ENCODE peak calls at places on chromosome 6, in eight cellular contexts. W, R, J, A, P, X, D and C are unnamed samples.

GRCh38 chr6:56624046-56624727 is 18.5 kb downstream of the DST start:
- DNase-seq in W (no peak), R (no peak), J (no peak), A (no peak), P (no peak), X (no peak), D (peak; percentile 22), C (no peak)

GRCh38 chr6:49523901-49524300 is 24.2 kb downstream of the GLYATL3 start:
- DNase-seq in W (no peak), R (no peak), J (no peak), A (no peak), P (no peak), X (no peak), D (no peak), C (no peak)

GRCh38 chr6:154347981-154348380 is 8.6 kb downstream of the IPCEF1 start:
- DNase-seq in W (no peak), R (no peak), J (no peak), A (no peak), P (no peak), X (peak; percentile 8), D (no peak), C (no peak)

GRCh38 chr6:84150680-84151079 is 76.8 kb downstream of the CEP162 start:
- DNase-seq in W (no peak), R (no peak), J (no peak), A (no peak), P (no peak), X (peak; percentile 62), D (no peak), C (no peak)

GRCh38 chr6:20670750-20671149 is 136.5 kb downstream of the CDKAL1 start:
- DNase-seq in W (no peak), R (no peak), J (no peak), A (no peak), P (no peak), X (no peak), D (no peak), C (no peak)

GRCh38 chr6:6717953-6718352 is 129.4 kb downstream of the LY86 start:
- DNase-seq in W (no peak), R (no peak), J (peak; percentile 72), A (no peak), P (no peak), X (no peak), D (no peak), C (no peak)

GRCh38 chr6:16602035-16602434 is 159.2 kb downstream of the ATXN1 start:
- DNase-seq in W (no peak), R (no peak), J (no peak), A (no peak), P (no peak), X (no peak), D (no peak), C (no peak)

GRCh38 chr6:113172531-113172966 is 684.6 kb upstream of the MARCKS start:
- DNase-seq in W (no peak), R (peak; percentile 41), J (peak; percentile 61), A (peak; percentile 25), P (no peak), X (peak; percentile 24), D (no peak), C (no peak)

GRCh38 chr6:105212587-105212986 is 32.8 kb upstream of the POPDC3 start:
- DNase-seq in W (no peak), R (no peak), J (no peak), A (no peak), P (no peak), X (no peak), D (no peak), C (no peak)

GRCh38 chr6:126312013-126312665 is 27.8 kb upstream of the CENPW start:
- DNase-seq in W (no peak), R (no peak), J (no peak), A (no peak), P (no peak), X (no peak), D (peak; percentile 7), C (no peak)

GRCh38 chr6:149028767-149029405 is 282.1 kb downstream of the UST start:
- DNase-seq in W (no peak), R (no peak), J (peak; percentile 84), A (no peak), P (peak; percentile 77), X (peak; percentile 97), D (peak; percentile 32), C (no peak)

GRCh38 chr6:41450581-41450980 is 95.6 kb upstream of the FOXP4 start:
- DNase-seq in W (no peak), R (no peak), J (no peak), A (no peak), P (no peak), X (no peak), D (no peak), C (no peak)

GRCh38 chr6:39339111-39339510 is 16.6 kb upstream of the KCNK16 start:
- DNase-seq in W (no peak), R (no peak), J (no peak), A (no peak), P (no peak), X (no peak), D (no peak), C (no peak)

GRCh38 chr6:56495654-56496053 is 147.0 kb downstream of the DST start:
- DNase-seq in W (no peak), R (no peak), J (no peak), A (no peak), P (no peak), X (no peak), D (no peak), C (no peak)

GRCh38 chr6:156175971-156176421 is 601.2 kb upstream of the ARID1B start:
- DNase-seq in W (no peak), R (peak; percentile 42), J (peak; percentile 75), A (no peak), P (no peak), X (no peak), D (peak; percentile 2), C (no peak)

GRCh38 chr6:30882764-30883475 is 1.4 kb upstream of the DDR1 start:
- DNase-seq in W (peak; percentile 64), R (no peak), J (no peak), A (peak; percentile 89), P (peak; percentile 87), X (peak; percentile 17), D (peak; percentile 19), C (peak; percentile 91)

GRCh38 chr6:130825772-130826441 is 1.3 kb upstream of the SMLR1 start:
- DNase-seq in W (no peak), R (no peak), J (no peak), A (no peak), P (no peak), X (no peak), D (no peak), C (no peak)

GRCh38 chr6:33080127-33081089 is 4.6 kb downstream of the HLA-DPB1 start:
- DNase-seq in W (peak; percentile 82), R (peak; percentile 73), J (peak; percentile 80), A (peak; percentile 44), P (peak; percentile 80), X (peak; percentile 48), D (no peak), C (peak; percentile 78)

GRCh38 chr6:113122060-113122459 is 735.1 kb upstream of the MARCKS start:
- DNase-seq in W (no peak), R (no peak), J (no peak), A (no peak), P (no peak), X (peak; percentile 75), D (peak; percentile 46), C (no peak)

GRCh38 chr6:1657116-1657776 is 47.5 kb downstream of the FOXC1 start:
- DNase-seq in W (no peak), R (no peak), J (no peak), A (no peak), P (no peak), X (no peak), D (no peak), C (no peak)

GRCh38 chr6:12504325-12504966 is 212.1 kb upstream of the PHACTR1 start:
- DNase-seq in W (no peak), R (no peak), J (no peak), A (no peak), P (peak; percentile 49), X (no peak), D (no peak), C (no peak)

GRCh38 chr6:27890351-27891299 is 21.6 kb downstream of the OR2B2 start:
- DNase-seq in W (no peak), R (no peak), J (no peak), A (peak; percentile 79), P (peak; percentile 90), X (peak; percentile 93), D (peak; percentile 66), C (peak; percentile 74)
- H3K4me1 ChIP-seq in W (no peaks in the 10 kb centered on the region), R (peaks cover 42% of the 10 kb centered on the region), J (no peaks in the 10 kb centered on the region), A (peaks cover 11% of the 10 kb centered on the region), P (no peaks in the 10 kb centered on the region), X (peaks cover 27% of the 10 kb centered on the region), D (peaks cover 13% of the 10 kb centered on the region), C (peaks cover 23% of the 10 kb centered on the region)

DNA sequence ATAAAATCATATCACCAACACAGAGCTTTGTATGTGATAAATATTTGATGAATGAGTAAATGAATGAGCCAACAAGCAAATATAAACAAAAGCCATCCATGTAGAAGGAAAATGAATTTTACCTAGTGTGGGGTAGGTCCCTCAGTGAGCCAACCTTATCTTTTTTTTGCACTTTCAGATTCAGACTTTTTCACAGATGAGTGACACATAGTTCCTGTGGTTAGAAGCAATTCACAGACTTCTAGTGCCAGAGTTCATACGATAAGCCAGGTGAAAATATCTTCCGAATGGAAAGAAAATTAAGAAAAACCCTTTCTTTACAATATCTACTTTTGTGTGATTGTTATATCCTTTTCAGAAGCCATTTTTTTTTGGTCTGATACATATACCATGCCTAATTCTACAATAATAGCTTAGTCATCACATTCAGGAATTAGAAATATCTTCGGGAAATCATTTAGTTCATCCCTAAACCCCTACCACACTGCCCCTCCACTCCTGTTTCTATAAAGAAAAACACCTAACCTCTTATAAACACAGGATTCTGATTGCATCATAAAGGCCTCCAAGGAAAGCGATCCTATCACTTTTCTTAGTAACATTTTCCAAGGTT is 82.7 kb upstream of the CNR1 start:
- DNase-seq in W (no peak), R (no peak), J (no peak), A (no peak), P (no peak), X (no peak), D (no peak), C (no peak)
- H3K4me1 ChIP-seq in W (no peaks in the 10 kb centered on the region), R (no peaks in the 10 kb centered on the region), J (no peaks in the 10 kb centered on the region), A (no peaks in the 10 kb centered on the region), P (no peaks in the 10 kb centered on the region), X (no peaks in the 10 kb centered on the region), D (no peaks in the 10 kb centered on the region), C (no peaks in the 10 kb centered on the region)

DNA sequence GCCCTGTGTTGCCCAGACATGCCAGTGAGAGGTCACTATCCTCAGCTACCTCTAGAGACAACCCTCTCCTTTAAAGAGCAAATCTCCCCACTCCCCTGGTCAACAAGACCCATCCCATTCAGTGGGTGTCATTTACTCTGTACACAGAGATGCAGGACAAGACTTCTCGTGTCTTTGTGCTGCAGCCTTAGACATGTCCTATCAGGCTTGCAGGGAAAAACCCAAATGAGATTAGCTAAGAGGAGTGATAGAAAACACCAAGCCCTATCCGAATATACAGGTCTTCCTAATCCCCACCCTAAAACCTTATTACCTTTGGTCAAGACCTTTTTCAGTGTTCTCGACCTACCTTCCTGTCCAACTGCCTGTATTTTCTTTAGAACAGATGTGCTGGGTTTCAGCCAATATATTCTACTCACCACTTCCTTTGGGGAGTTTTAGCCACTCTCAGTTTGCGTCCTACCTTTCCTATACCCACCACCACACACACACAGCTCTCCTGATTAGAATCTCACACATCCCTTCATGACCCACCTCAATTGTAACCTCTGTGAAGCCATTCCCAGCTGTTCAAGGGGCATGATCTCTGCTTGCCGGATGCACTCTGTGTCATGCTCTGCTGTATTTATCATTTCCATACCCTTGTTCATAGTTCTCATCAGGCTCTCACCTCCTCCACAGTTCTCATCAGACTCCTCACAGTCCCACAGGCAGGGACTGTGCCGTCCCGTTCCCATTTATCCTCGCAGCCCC is 39.7 kb downstream of the TRAM2 start:
- DNase-seq in W (no peak), R (no peak), J (no peak), A (no peak), P (no peak), X (no peak), D (no peak), C (no peak)
- H3K4me1 ChIP-seq in W (peaks cover 5% of the 10 kb centered on the region), R (peaks cover 65% of the 10 kb centered on the region), J (no peaks in the 10 kb centered on the region), A (peaks cover 12% of the 10 kb centered on the region), P (peaks cover 5% of the 10 kb centered on the region), X (peaks cover 56% of the 10 kb centered on the region), D (peaks cover 40% of the 10 kb centered on the region), C (peaks cover 21% of the 10 kb centered on the region)

GRCh38 chr6:110040716-110041115 is 62.6 kb downstream of the GPR6 start:
- DNase-seq in W (no peak), R (no peak), J (no peak), A (no peak), P (no peak), X (no peak), D (no peak), C (peak; percentile 21)
- H3K4me1 ChIP-seq in W (no peaks in the 10 kb centered on the region), R (peaks cover 10% of the 10 kb centered on the region), J (peaks cover 5% of the 10 kb centered on the region), A (no peaks in the 10 kb centered on the region), P (no peaks in the 10 kb centered on the region), X (peaks cover 17% of the 10 kb centered on the region), D (no peaks in the 10 kb centered on the region), C (no peaks in the 10 kb centered on the region)